ENCODE peak calls at places on chromosomes 11 and 22, in seven cellular contexts. M, U, X, B, L, J and N are unnamed samples.
A peak's percentile ranks its signal among the peaks of the same experiment; 100 is the strongest.

GRCh38 chr11:115042002-115042401 is 363.7 kb downstream of the NXPE2 start:
- DNase-seq in M (no peak), U (no peak), X (no peak), B (no peak), L (no peak), J (no peak), N (peak; percentile 32)

GRCh38 chr11:126754850-126755426 is 245.6 kb downstream of the KIRREL3 start:
- DNase-seq in M (no peak), U (no peak), X (no peak), B (no peak), L (no peak), J (no peak), N (no peak)

GRCh38 chr11:69050592-69051380 is 2.1 kb downstream of the TPCN2 start:
- DNase-seq in M (no peak), U (no peak), X (no peak), B (no peak), L (no peak), J (no peak), N (peak; percentile 45)

GRCh38 chr11:134068829-134069425 is at the start of gene JAM3:
- DNase-seq in M (peak; percentile 76), U (peak; percentile 90), X (peak; percentile 80), B (peak; percentile 89), L (peak; percentile 92), J (peak; percentile 96), N (peak; percentile 100)

GRCh38 chr22:50531546-50532352 is 1.9 kb upstream of the TYMP start:
- DNase-seq in M (no peak), U (peak; percentile 41), X (peak; percentile 83), B (peak; percentile 52), L (no peak), J (peak; percentile 77), N (peak; percentile 92)

GRCh38 chr11:111524056-111524455 is 9.5 kb downstream of the HOATZ start:
- DNase-seq in M (no peak), U (peak; percentile 8), X (no peak), B (no peak), L (no peak), J (no peak), N (no peak)

GRCh38 chr11:10885703-10886363 is 28.0 kb upstream of the ZBED5 start:
- DNase-seq in M (no peak), U (peak; percentile 90), X (no peak), B (peak; percentile 91), L (no peak), J (peak; percentile 32), N (no peak)

GRCh38 chr11:102666331-102666957 is 39.1 kb downstream of the MMP27 start:
- DNase-seq in M (peak; percentile 13), U (peak; percentile 60), X (peak; percentile 39), B (peak; percentile 52), L (peak; percentile 30), J (peak; percentile 70), N (peak; percentile 45)

GRCh38 chr11:102783720-102784119 is 3.3 kb upstream of the MMP10 start:
- DNase-seq in M (no peak), U (no peak), X (no peak), B (no peak), L (no peak), J (no peak), N (no peak)

GRCh38 chr11:44257338-44258189 is 52.4 kb downstream of the ALX4 start:
- DNase-seq in M (no peak), U (no peak), X (no peak), B (peak; percentile 37), L (no peak), J (no peak), N (no peak)

GRCh38 chr11:78453140-78453935 is 35.7 kb upstream of the GAB2 start:
- DNase-seq in M (no peak), U (peak; percentile 34), X (no peak), B (peak; percentile 17), L (no peak), J (no peak), N (no peak)

GRCh38 chr11:95991101-95991500 is 67.2 kb upstream of the MTMR2 start:
- DNase-seq in M (no peak), U (no peak), X (no peak), B (no peak), L (no peak), J (no peak), N (no peak)

GRCh38 chr11:2074266-2074825 is 64.8 kb downstream of the IGF2 start:
- DNase-seq in M (no peak), U (no peak), X (no peak), B (no peak), L (no peak), J (no peak), N (peak; percentile 86)

GRCh38 chr11:86162257-86162656 is 82.3 kb upstream of the EED start:
- DNase-seq in M (peak; percentile 58), U (peak; percentile 93), X (no peak), B (peak; percentile 94), L (no peak), J (peak; percentile 67), N (no peak)

GRCh38 chr11:17734986-17735822 is 623 bp downstream of the KCNC1 start:
- DNase-seq in M (peak; percentile 27), U (peak; percentile 69), X (peak; percentile 62), B (peak; percentile 54), L (peak; percentile 86), J (peak; percentile 93), N (peak; percentile 94)

GRCh38 chr22:44143117-44143495 is 37.6 kb upstream of the PARVG start:
- DNase-seq in M (no peak), U (peak; percentile 24), X (no peak), B (no peak), L (no peak), J (no peak), N (no peak)

GRCh38 chr11:64268687-64269379 is 15.6 kb downstream of the BAD start:
- DNase-seq in M (no peak), U (peak; percentile 48), X (no peak), B (peak; percentile 47), L (no peak), J (peak; percentile 71), N (peak; percentile 76)

GRCh38 chr11:64269380-64270234 is 14.9 kb downstream of the BAD start:
- DNase-seq in M (peak; percentile 100), U (peak; percentile 100), X (peak; percentile 98), B (peak; percentile 100), L (peak; percentile 99), J (peak; percentile 99), N (peak; percentile 96)

GRCh38 chr11:64267207-64267945 is 16.0 kb downstream of the PLCB3 start:
- DNase-seq in M (no peak), U (no peak), X (no peak), B (peak; percentile 28), L (no peak), J (no peak), N (no peak)

GRCh38 chr11:64266339-64266738 is 15.0 kb downstream of the PLCB3 start:
- DNase-seq in M (no peak), U (no peak), X (no peak), B (peak; percentile 68), L (no peak), J (no peak), N (no peak)

GRCh38 chr11:64268028-64268686 is 16.3 kb downstream of the BAD start:
- DNase-seq in M (no peak), U (no peak), X (no peak), B (no peak), L (no peak), J (no peak), N (no peak)
- H3K4me3 ChIP-seq in M (no peak overlapping the region), U (no peak overlapping the region), X (no peak overlapping the region), B (no peak overlapping the region), L (peak overlapping the region; percentile 63), J (no peak overlapping the region), N (no peak overlapping the region)

GRCh38 chr11:122098223-122098980 is 17.6 kb downstream of the BLID start:
- DNase-seq in M (no peak), U (no peak), X (no peak), B (no peak), L (no peak), J (no peak), N (no peak)
- H3K4me3 ChIP-seq in M (peak overlapping the region; percentile 79), U (peak overlapping the region; percentile 91), X (no peak overlapping the region), B (peak overlapping the region; percentile 88), L (no peak overlapping the region), J (peak overlapping the region; percentile 70), N (no peak overlapping the region)

GRCh38 chr11:35042265-35042664 is 96.7 kb upstream of the CD44 start:
- DNase-seq in M (no peak), U (no peak), X (no peak), B (no peak), L (no peak), J (no peak), N (no peak)

GRCh38 chr11:35039076-35039475 is 99.9 kb upstream of the CD44 start:
- DNase-seq in M (no peak), U (no peak), X (no peak), B (peak; percentile 30), L (no peak), J (no peak), N (no peak)

GRCh38 chr11:35042906-35043305 is 96.1 kb upstream of the CD44 start:
- DNase-seq in M (no peak), U (no peak), X (no peak), B (no peak), L (no peak), J (no peak), N (no peak)

GRCh38 chr11:35040221-35040942 is 98.6 kb upstream of the CD44 start:
- DNase-seq in M (no peak), U (peak; percentile 69), X (no peak), B (peak; percentile 86), L (no peak), J (no peak), N (no peak)

GRCh38 chr11:35041070-35041554 is 97.9 kb upstream of the CD44 start:
- DNase-seq in M (no peak), U (no peak), X (no peak), B (no peak), L (no peak), J (no peak), N (no peak)
- H3K4me3 ChIP-seq in M (no peak overlapping the region), U (no peak overlapping the region), X (no peak overlapping the region), B (no peak overlapping the region), L (no peak overlapping the region), J (no peak overlapping the region), N (no peak overlapping the region)

GRCh38 chr11:108703916-108704315 is 39.0 kb downstream of the DDX10 start:
- DNase-seq in M (no peak), U (no peak), X (no peak), B (no peak), L (no peak), J (no peak), N (no peak)
- H3K4me3 ChIP-seq in M (no peak overlapping the region), U (no peak overlapping the region), X (no peak overlapping the region), B (no peak overlapping the region), L (no peak overlapping the region), J (no peak overlapping the region), N (no peak overlapping the region)

DNA sequence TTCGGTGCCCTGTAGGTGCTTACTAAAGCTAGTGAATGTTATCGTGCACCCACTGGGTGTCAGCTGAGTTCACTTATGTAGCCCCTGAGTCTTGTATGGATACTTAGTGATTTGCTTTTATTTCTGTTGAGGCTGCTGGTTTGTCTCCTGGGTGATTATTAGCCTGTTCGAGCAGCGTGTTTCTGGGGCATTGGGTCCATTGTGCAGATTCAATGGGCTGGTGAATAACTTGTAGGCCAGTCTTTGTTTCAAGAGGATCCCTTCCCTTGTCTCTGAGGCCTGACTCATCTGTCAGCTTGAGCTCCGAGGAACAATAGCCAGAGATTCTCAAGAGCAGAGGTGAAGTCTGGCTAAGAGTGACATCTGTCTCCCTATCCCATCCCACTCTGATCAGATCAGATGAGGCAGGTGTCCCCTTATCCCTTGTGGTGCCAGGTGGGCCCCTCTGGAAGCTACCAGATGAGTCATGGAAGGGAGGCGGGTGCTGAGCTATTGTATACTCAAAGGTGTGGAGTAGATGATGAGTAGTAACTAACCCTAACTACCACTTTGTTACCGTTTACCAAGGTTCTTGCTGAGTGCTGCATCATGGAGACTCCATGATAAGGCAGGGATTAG is 3.7 kb downstream of the MIAT start:
- DNase-seq in M (no peak), U (no peak), X (no peak), B (no peak), L (peak; percentile 80), J (no peak), N (peak; percentile 54)
- H3K4me3 ChIP-seq in M (no peak overlapping the region), U (no peak overlapping the region), X (no peak overlapping the region), B (no peak overlapping the region), L (peak overlapping the region; percentile 5), J (no peak overlapping the region), N (no peak overlapping the region)